ENCODE peak calls at places on chromosomes 5 and 9, in four cellular contexts. U is epithelial cell of esophagus, B is pancreas, P is OCI-LY7. Z is an unnamed sample.

GRCh38 chr5:176980818-176981217 is 25.8 kb downstream of the UIMC1 start:
- DNase-seq in B (no peak), U (peak), P (no peak), Z (no peak)

GRCh38 chr5:42366051-42366450 is 57.2 kb upstream of the GHR start:
- DNase-seq in B (no peak), P (no peak), U (peak), Z (no peak)

GRCh38 chr5:75672616-75673015 is 44.6 kb downstream of the POC5 start:
- DNase-seq in P (no peak), U (no peak), B (no peak), Z (no peak)

GRCh38 chr9:35756743-35757526 is 2.9 kb upstream of the MSMP start:
- DNase-seq in B (peak), U (peak), P (peak), Z (peak)

GRCh38 chr5:43313854-43314457 is 744 bp upstream of the HMGCS1 start:
- DNase-seq in B (peak), P (no peak), U (no peak), Z (no peak)

GRCh38 chr9:119938871-119939270 is 569.6 kb upstream of the BRINP1 start:
- DNase-seq in B (no peak), U (no peak), P (no peak), Z (no peak)

GRCh38 chr9:131799177-131799823 is 59.4 kb upstream of the RAPGEF1 start:
- DNase-seq in U (peak), P (peak), B (peak), Z (peak)

GRCh38 chr5:9149988-9150387 is 395.9 kb downstream of the SEMA5A start:
- DNase-seq in U (peak), B (no peak), P (no peak), Z (no peak)

GRCh38 chr9:132235125-132235524 is 73.3 kb downstream of the NTNG2 start:
- DNase-seq in P (no peak), B (no peak), U (no peak), Z (no peak)

GRCh38 chr9:136021891-136022681 is 60.9 kb upstream of the UBAC1 start:
- DNase-seq in B (no peak), U (no peak), P (no peak), Z (no peak)

GRCh38 chr9:90659626-90660364 is 17.2 kb upstream of the DIRAS2 start:
- DNase-seq in U (peak), P (no peak), B (no peak), Z (no peak)

GRCh38 chr9:35357826-35358225 is 132.1 kb upstream of the RUSC2 start:
- DNase-seq in B (no peak), U (no peak), P (no peak), Z (no peak)

GRCh38 chr9:136799079-136799853 is 3.1 kb downstream of the CCDC183 start:
- DNase-seq in P (no peak), B (peak), U (peak), Z (no peak)

GRCh38 chr9:114824130-114824529 is 18.3 kb upstream of the TNFSF15 start:
- DNase-seq in P (no peak), U (no peak), B (no peak), Z (no peak)

GRCh38 chr9:129506041-129506440 is 114.9 kb downstream of the C9orf50 start:
- DNase-seq in B (peak), P (no peak), U (no peak), Z (no peak)

GRCh38 chr5:31194458-31194808 is 947 bp downstream of the CDH6 start:
- DNase-seq in P (no peak), B (no peak), U (no peak), Z (no peak)

GRCh38 chr5:143776951-143777350 is 35.0 kb upstream of the HMHB1 start:
- DNase-seq in P (no peak), B (no peak), U (no peak), Z (no peak)

GRCh38 chr5:142016576-142016975 is 3.7 kb upstream of the GNPDA1 start:
- DNase-seq in B (no peak), U (no peak), P (no peak), Z (no peak)

GRCh38 chr5:133595465-133595864 is 16.9 kb downstream of the FSTL4 start:
- DNase-seq in B (no peak), P (no peak), U (no peak), Z (no peak)

GRCh38 chr9:68791169-68791568 is 86.1 kb downstream of the PIP5K1B start:
- DNase-seq in B (no peak), U (no peak), P (no peak), Z (no peak)

GRCh38 chr9:86975571-86975970 is 28.3 kb upstream of the GAS1 start:
- DNase-seq in B (no peak), U (no peak), P (no peak), Z (no peak)

GRCh38 chr5:131589510-131590348 is 45.3 kb downstream of the RAPGEF6 start:
- DNase-seq in P (peak), B (peak), U (peak), Z (no peak)

GRCh38 chr5:55223219-55223987 is 3.7 kb downstream of the MCIDAS start:
- DNase-seq in B (no peak), P (no peak), U (no peak), Z (no peak)

GRCh38 chr5:160742446-160742845 is 109.6 kb downstream of the ATP10B start:
- DNase-seq in P (no peak), B (no peak), U (no peak), Z (no peak)

GRCh38 chr5:33316773-33317172 is 124.0 kb upstream of the TARS1 start:
- DNase-seq in B (no peak), U (peak), P (no peak), Z (no peak)

GRCh38 chr5:177339107-177339638 is 12.3 kb downstream of the LMAN2 start:
- DNase-seq in P (no peak), U (peak), B (no peak), Z (no peak)

GRCh38 chr9:107193251-107193650 is 89.8 kb upstream of the RAD23B start:
- DNase-seq in B (no peak), U (no peak), P (no peak), Z (no peak)

GRCh38 chr5:134741052-134741451 is 2.7 kb downstream of the CAMLG start:
- DNase-seq in B (no peak), P (no peak), U (no peak), Z (no peak)

GRCh38 chr5:141714542-141715303 is 32.7 kb upstream of the ARAP3 start:
- DNase-seq in U (peak), B (no peak), P (no peak), Z (no peak)

GRCh38 chr9:138082918-138083636 is 205.5 kb downstream of the CACNA1B start:
- DNase-seq in U (no peak), B (peak), P (no peak), Z (no peak)

GRCh38 chr5:15249152-15249551 is 250.8 kb upstream of the FBXL7 start:
- DNase-seq in B (no peak), P (no peak), U (peak), Z (no peak)

GRCh38 chr5:135437796-135438560 is 9.2 kb downstream of the DCANP1 start:
- DNase-seq in B (peak), U (peak), P (no peak), Z (peak)

GRCh38 chr5:31809037-31809910 is 170.3 kb downstream of the PDZD2 start:
- DNase-seq in U (peak), B (peak), P (peak), Z (peak)

GRCh38 chr9:124015661-124016131 is 4.1 kb downstream of the LHX2 start:
- DNase-seq in B (no peak), U (no peak), P (no peak), Z (no peak)
- H3K4me3 ChIP-seq in B (no peak), U (no peak), P (no peak), Z (no peak)

GRCh38 chr5:36722913-36723312 is 116.5 kb downstream of the SLC1A3 start:
- DNase-seq in P (no peak), B (no peak), U (no peak), Z (no peak)

GRCh38 chr5:36726767-36727166 is 120.4 kb downstream of the SLC1A3 start:
- DNase-seq in B (no peak), P (no peak), U (no peak), Z (no peak)

GRCh38 chr5:36726317-36726716 is 119.9 kb downstream of the SLC1A3 start:
- DNase-seq in B (no peak), U (no peak), P (no peak), Z (no peak)

GRCh38 chr5:36723921-36724320 is 117.5 kb downstream of the SLC1A3 start:
- DNase-seq in B (no peak), U (no peak), P (peak), Z (no peak)

DNA sequence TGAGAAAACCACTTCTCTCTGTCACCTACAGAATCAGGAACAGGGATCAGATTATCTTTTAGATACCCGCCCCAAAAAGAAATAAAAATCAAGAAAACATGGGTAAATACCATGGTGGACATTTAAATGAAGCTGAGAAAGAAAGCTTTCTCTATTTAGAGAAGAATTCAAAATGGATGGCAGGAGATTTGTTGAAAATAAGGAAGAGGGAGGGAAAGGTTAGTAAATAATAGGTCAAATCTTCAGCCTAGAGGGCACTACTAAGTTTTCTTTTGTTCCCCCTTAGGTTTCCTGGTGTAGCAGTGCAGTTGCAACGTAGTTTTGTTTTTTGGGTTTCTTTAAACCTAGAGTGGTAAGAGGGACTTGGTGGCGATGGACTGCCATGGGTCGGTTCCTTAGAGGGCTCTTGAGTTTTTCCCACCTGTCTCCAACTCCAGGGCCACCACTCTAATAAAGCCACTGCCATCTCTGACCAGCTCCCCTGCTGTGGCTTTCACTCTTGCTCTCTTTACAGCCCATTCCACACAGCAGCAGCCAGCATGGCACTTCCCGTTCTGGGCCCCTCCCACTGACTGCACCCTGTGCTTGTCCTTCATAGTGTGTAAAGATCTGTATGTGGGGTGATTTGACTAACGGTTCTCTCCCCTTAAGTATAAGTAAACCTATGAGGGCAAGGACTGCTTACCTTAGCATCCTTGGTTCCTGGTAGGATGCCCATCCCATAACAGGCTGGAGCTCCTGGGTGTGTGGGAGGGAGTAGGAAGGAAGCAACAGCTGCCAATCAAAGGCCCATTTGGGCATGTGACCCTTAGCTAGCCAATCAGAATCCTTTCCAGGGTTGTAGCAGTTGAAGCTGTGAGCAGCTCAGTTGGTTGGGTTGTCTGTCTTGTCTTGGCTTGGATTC is 118.3 kb downstream of the SLC1A3 start:
- DNase-seq in U (peak), B (no peak), P (peak), Z (peak)
- H3K4me3 ChIP-seq in U (no peak), B (no peak), P (peak), Z (no peak)

GRCh38 chr5:1367149-1367548 is 22.2 kb upstream of the CLPTM1L start:
- DNase-seq in B (no peak), U (no peak), P (peak), Z (no peak)
- H3K4me3 ChIP-seq in B (no peak), U (no peak), P (peak), Z (no peak)

DNA sequence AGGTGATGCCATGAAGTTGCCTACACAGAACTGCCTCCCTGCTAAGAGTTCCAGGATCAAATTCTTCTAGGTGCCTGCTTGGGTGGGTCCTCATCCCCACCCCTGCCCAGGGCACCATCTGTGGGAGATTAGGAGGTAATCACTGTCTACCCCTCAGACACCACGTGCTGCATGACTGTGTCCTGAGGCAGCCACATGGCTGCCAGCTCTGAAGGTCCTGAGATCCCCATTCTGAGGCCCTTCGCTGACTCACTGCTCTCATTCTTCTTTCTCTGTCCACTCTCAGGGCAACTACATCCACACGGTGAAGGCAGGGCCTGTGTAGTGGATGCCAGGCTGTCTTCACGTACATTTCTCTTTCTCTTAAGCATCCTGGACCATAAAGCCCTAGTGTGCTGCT is 222.9 kb upstream of the ANKRD55 start:
- DNase-seq in U (no peak), P (no peak), B (no peak), Z (no peak)
- H3K4me3 ChIP-seq in U (no peak), P (no peak), B (no peak), Z (no peak)

Z was measured in lung.